ENCODE peak calls at places on chromosome 9, in nine cellular contexts. K is uterus, I is Peyer's patch, Y is sigmoid colon, V is A549, F is transverse colon, R is heart left ventricle, E is stomach, L is suprapubic skin. D is an unnamed sample.
A peak's percentile ranks its signal among the peaks of the same experiment; 100 is the strongest.

GRCh38 chr9:101029300-101030021 is 934 bp downstream of the PLPPR1 start:
- DNase-seq in K (no peak), I (no peak), Y (no peak), V (no peak), F (no peak), R (no peak), E (no peak), L (no peak), D (no peak)

GRCh38 chr9:123251741-123252140 is 16.6 kb downstream of the STRBP start:
- DNase-seq in K (no peak), I (no peak), Y (no peak), V (no peak), F (peak; percentile 39), R (no peak), E (peak; percentile 56), L (no peak), D (no peak)

GRCh38 chr9:123925820-123926219 is 4.1 kb downstream of the DENND1A start:
- DNase-seq in K (no peak), I (no peak), Y (no peak), V (no peak), F (no peak), R (no peak), E (no peak), L (no peak), D (no peak)

GRCh38 chr9:89592963-89593775 is 11.6 kb upstream of the GADD45G start:
- DNase-seq in K (no peak), I (no peak), Y (no peak), V (no peak), F (no peak), R (no peak), E (no peak), L (no peak), D (no peak)

GRCh38 chr9:130845901-130846381 is 10.9 kb downstream of the ABL1 start:
- DNase-seq in K (peak; percentile 66), I (no peak), Y (peak; percentile 79), V (peak; percentile 23), F (no peak), R (peak; percentile 58), E (no peak), L (no peak), D (no peak)

GRCh38 chr9:37730256-37730655 is 23.3 kb upstream of the TRMT10B start:
- DNase-seq in K (no peak), I (no peak), Y (no peak), V (no peak), F (no peak), R (no peak), E (no peak), L (no peak), D (no peak)

GRCh38 chr9:31304576-31304975 is 1079.9 kb upstream of the ACO1 start:
- DNase-seq in K (no peak), I (no peak), Y (no peak), V (no peak), F (no peak), R (no peak), E (no peak), L (no peak), D (no peak)

GRCh38 chr9:4537581-4537980 is 47.3 kb downstream of the SLC1A1 start:
- DNase-seq in K (no peak), I (no peak), Y (no peak), V (no peak), F (no peak), R (no peak), E (no peak), L (no peak), D (no peak)

GRCh38 chr9:121878208-121878835 is 214.8 kb downstream of the TTLL11 start:
- DNase-seq in K (no peak), I (no peak), Y (no peak), V (no peak), F (no peak), R (no peak), E (no peak), L (no peak), D (no peak)

GRCh38 chr9:134847752-134848432 is 32.7 kb upstream of the FCN2 start:
- DNase-seq in K (no peak), I (no peak), Y (no peak), V (no peak), F (no peak), R (no peak), E (no peak), L (no peak), D (no peak)

GRCh38 chr9:4741365-4742031 is 496 bp upstream of the AK3 start:
- DNase-seq in K (peak; percentile 41), I (no peak), Y (peak; percentile 74), V (peak; percentile 32), F (peak; percentile 55), R (peak; percentile 40), E (peak; percentile 52), L (peak; percentile 79), D (no peak)

GRCh38 chr9:109441296-109441695 is 56.8 kb downstream of the PTPN3 start:
- DNase-seq in K (no peak), I (no peak), Y (no peak), V (peak; percentile 33), F (no peak), R (no peak), E (no peak), L (no peak), D (no peak)

GRCh38 chr9:119884411-119884810 is 515.2 kb upstream of the BRINP1 start:
- DNase-seq in K (no peak), I (no peak), Y (no peak), V (no peak), F (no peak), R (no peak), E (no peak), L (no peak), D (no peak)

GRCh38 chr9:133889498-133890301 is 102.4 kb downstream of the VAV2 start:
- DNase-seq in K (no peak), I (no peak), Y (no peak), V (peak; percentile 25), F (no peak), R (no peak), E (no peak), L (no peak), D (no peak)

GRCh38 chr9:136971746-136972145 is 5.6 kb upstream of the PTGDS start:
- DNase-seq in K (no peak), I (no peak), Y (no peak), V (no peak), F (no peak), R (no peak), E (no peak), L (no peak), D (no peak)
- H3K4me1 ChIP-seq in K (no peaks in the 10 kb centered on the region), I (no peaks in the 10 kb centered on the region), Y (no peaks in the 10 kb centered on the region), V (peaks cover 10% of the 10 kb centered on the region), F (no peaks in the 10 kb centered on the region), R (peaks cover 24% of the 10 kb centered on the region), E (peaks cover 18% of the 10 kb centered on the region), L (peaks cover 26% of the 10 kb centered on the region), D (peaks cover 7% of the 10 kb centered on the region)

GRCh38 chr9:78030553-78031270 is 899 bp downstream of the GNAQ start:
- DNase-seq in K (peak; percentile 49), I (peak; percentile 75), Y (peak; percentile 73), V (no peak), F (peak; percentile 58), R (peak; percentile 44), E (peak; percentile 55), L (peak; percentile 84), D (peak; percentile 36)
- TF ChIP-seq POLR2A in K (no peak), I (no peak), Y (no peak), V (no peak), F (no peak), R (no peak), E (no peak), L (no peak), D (peak; percentile 14)

GRCh38 chr9:95338243-95338642 is 20.7 kb upstream of the FANCC start:
- DNase-seq in K (no peak), I (no peak), Y (no peak), V (no peak), F (no peak), R (no peak), E (no peak), L (no peak), D (no peak)

GRCh38 chr9:95341262-95342011 is 23.9 kb upstream of the FANCC start:
- DNase-seq in K (no peak), I (no peak), Y (no peak), V (no peak), F (no peak), R (no peak), E (no peak), L (no peak), D (no peak)

GRCh38 chr9:95332860-95333259 is 15.4 kb upstream of the FANCC start:
- DNase-seq in K (no peak), I (no peak), Y (no peak), V (no peak), F (no peak), R (no peak), E (no peak), L (no peak), D (no peak)

GRCh38 chr9:95333426-95333825 is 15.9 kb upstream of the FANCC start:
- DNase-seq in K (no peak), I (no peak), Y (no peak), V (no peak), F (no peak), R (no peak), E (no peak), L (no peak), D (no peak)

DNA sequence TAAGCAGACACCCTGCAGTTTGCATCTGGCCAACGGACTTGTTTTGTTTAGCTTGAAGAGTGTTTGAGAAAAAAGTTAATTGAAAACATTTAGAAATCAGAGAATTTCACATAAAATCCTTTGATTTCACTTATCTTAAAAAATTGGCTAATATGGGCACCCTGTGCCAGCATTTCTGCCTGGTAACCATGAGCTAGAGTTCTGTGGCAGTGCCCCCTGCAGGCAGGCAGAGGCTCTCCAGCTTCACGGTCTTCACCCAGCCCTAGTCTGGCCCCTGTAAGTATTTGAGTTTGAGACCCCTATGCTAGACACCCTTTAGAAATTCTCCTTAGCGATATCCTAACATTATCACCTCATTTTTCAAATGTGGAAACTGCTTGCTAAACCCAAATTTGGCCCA is 18.8 kb upstream of the FANCC start:
- DNase-seq in K (no peak), I (no peak), Y (no peak), V (no peak), F (no peak), R (no peak), E (no peak), L (no peak), D (no peak)
- TF ChIP-seq CTCF in K (no peak), I (peak; percentile 45), Y (peak; percentile 45), V (peak; percentile 45), F (peak; percentile 46), R (peak; percentile 29), E (peak; percentile 35), L (peak; percentile 4), D (no peak)

DNA sequence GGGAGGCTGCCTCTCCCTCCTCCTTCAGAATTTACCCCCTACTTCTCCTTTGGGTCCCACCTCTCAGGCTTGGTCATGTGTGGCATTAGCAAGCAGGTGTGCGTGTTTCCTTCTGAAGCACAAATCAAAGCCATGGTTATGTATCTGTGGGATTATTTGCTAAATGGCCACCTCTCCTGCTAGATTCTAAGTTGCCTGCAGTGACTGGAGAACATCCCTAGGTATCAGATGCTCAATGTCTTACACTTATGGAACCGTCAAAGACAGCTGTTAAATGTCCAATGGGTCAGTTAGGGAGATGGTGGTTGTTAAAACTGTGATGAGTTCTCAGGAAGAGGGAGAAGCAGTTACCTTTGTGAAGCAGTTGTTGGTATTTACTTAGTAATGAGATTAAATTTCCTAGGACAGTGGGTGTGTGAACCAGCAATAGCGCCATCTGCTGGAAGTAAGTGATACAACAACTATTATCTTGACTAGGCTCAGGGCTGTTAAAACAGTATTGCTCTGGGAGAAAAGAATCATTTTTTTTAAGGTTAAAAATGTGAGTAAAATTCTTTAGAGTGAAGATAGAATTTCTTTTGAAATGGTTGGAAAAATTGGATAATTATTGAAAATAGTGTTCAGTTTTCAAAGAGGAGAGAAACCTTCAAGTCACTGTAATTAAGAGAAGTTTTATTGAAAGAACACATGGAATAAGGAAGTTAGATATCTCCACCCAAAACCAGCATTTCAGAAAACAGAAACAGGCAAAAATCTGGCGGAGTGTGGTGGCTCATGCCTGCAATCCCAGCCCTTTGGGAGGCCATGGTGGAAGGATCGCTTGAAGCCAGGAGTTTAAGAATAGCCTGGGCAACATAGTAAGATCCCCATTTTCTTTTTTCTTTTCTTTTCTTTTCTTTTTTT is 71.3 kb downstream of the TMC1 start:
- DNase-seq in K (peak; percentile 40), I (no peak), Y (no peak), V (peak; percentile 38), F (no peak), R (peak; percentile 24), E (no peak), L (no peak), D (peak; percentile 62)
- H3K4me1 ChIP-seq in K (no peaks in the 10 kb centered on the region), I (no peaks in the 10 kb centered on the region), Y (peaks cover 32% of the 10 kb centered on the region), V (peaks cover 26% of the 10 kb centered on the region), F (peaks cover 53% of the 10 kb centered on the region), R (peaks cover 42% of the 10 kb centered on the region), E (peaks cover 4% of the 10 kb centered on the region), L (peaks cover 9% of the 10 kb centered on the region), D (peaks cover 38% of the 10 kb centered on the region)